ENCODE peak calls at places on chromosomes 2 and 18, in four cellular contexts. Z, H, V and R are unnamed samples.

GRCh38 chr2:68918497-68918896 is 34.2 kb downstream of the GKN2 start:
- DNase-seq in Z (peak), H (no peak), V (no peak), R (no peak)

GRCh38 chr2:120776649-120777048 is 41.0 kb downstream of the GLI2 start:
- DNase-seq in Z (no peak), H (peak), V (no peak), R (no peak)

GRCh38 chr2:199310654-199311275 is 147.0 kb downstream of the SATB2 start:
- DNase-seq in Z (no peak), H (no peak), V (no peak), R (no peak)

GRCh38 chr18:79898952-79899608 is 52.4 kb downstream of the SLC66A2 start:
- DNase-seq in Z (no peak), H (no peak), V (no peak), R (no peak)

GRCh38 chr2:46936566-46936965 is 21.0 kb upstream of the MCFD2 start:
- DNase-seq in Z (no peak), H (no peak), V (no peak), R (no peak)

GRCh38 chr2:174842496-174842895 is 78.2 kb upstream of the CHRNA1 start:
- DNase-seq in Z (no peak), H (no peak), V (no peak), R (no peak)

GRCh38 chr2:27663463-27664244 is at the start of the genes SLC4A1AP and SUPT7L:
- DNase-seq in Z (peak), H (peak), V (peak), R (peak)

GRCh38 chr2:173136614-173137013 is 61.0 kb downstream of the MAP3K20 start:
- DNase-seq in Z (no peak), H (no peak), V (no peak), R (no peak)

DNA sequence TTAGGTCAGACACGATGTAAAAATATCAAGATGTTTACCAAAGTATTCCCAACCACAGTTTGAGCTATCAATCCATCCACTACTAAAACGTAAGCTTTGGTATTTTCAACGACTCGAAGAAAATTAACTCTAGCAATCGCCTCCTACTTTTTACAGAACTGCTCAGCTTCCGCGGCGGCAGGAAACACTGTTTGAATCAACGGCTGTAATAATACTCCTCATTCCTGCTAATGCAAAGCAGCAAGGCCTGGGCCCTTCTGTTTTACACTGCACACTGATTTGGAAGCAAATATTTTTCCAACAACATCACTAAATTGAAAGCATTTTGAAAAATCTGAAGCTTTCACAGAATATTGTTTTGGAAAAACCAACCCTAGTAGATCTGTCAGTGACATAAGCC is 261.2 kb downstream of the TXNL1 start:
- DNase-seq in Z (no peak), H (no peak), V (peak), R (no peak)
- H3K4me3 ChIP-seq in Z (no peak), H (no peak), V (peak), R (no peak)

DNA sequence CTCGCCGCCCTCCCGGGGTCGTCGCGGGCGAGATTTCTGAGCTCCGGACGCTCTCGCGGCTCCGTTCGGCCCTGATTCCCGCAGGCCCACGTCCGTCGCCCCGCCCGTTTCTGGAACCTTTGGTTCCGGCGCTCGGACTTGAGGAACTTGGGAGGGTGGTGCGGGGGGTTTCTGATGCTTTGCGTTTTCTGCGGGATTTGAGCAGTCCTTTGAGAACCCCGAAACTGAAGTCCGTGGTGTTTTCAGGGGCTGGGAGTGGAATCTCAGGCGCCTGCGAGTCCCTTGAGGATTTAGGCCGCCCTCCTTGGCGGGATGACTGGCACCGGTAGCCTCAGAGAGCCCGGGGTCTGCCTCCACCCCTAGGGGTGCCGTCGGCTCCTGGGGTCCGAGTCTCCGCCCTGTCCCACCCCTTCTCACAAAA is 336 bp downstream of the THNSL2 start:
- DNase-seq in Z (peak), H (peak), V (peak), R (no peak)
- H3K4me3 ChIP-seq in Z (peak), H (peak), V (peak), R (peak)

DNA sequence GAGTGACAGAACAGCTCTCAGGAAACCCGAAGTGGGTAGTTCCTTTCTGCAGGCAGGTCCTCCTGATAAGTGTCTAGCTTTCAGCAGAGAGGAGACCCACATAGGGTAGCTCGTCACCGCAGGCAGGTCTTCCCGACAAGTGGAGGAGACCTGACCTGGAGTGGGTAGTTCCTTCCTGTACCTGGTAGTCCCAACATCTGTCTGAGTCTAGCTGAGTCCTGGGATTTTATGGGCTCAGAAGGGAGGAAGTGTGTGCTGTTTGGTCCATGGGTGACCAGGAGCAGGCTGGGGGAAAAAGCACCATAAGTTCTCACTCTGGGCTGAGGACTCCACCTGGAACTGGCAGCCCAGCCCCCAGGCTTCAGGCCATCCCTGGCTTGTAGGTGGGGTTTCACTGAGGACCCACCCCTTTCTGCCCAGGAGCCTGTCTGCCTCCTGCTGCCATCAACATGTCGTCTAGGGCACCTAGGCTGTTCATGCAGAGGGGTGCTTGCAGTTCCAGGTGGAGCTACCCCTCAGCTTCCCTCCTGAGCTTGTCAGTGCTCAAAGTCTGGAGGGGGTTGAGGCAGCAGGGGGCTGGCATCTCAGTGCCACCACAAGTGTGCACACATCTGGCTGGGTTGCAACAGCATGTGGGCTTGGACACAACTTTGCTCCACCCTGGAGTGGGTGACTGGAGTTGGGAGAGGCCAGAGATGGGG is 9.4 kb downstream of the DYSF start:
- DNase-seq in Z (no peak), H (peak), V (no peak), R (no peak)
- H3K4me3 ChIP-seq in Z (no peak), H (no peak), V (no peak), R (no peak)

GRCh38 chr2:105085525-105085924 is 47.7 kb downstream of the MRPS9 start:
- DNase-seq in Z (no peak), H (no peak), V (peak), R (no peak)

GRCh38 chr2:105076121-105076520 is 38.3 kb downstream of the MRPS9 start:
- DNase-seq in Z (no peak), H (no peak), V (no peak), R (no peak)

GRCh38 chr2:105082107-105082506 is 44.2 kb downstream of the MRPS9 start:
- DNase-seq in Z (no peak), H (no peak), V (no peak), R (no peak)

GRCh38 chr2:105078906-105079305 is 41.0 kb downstream of the MRPS9 start:
- DNase-seq in Z (no peak), H (no peak), V (peak), R (no peak)

DNA sequence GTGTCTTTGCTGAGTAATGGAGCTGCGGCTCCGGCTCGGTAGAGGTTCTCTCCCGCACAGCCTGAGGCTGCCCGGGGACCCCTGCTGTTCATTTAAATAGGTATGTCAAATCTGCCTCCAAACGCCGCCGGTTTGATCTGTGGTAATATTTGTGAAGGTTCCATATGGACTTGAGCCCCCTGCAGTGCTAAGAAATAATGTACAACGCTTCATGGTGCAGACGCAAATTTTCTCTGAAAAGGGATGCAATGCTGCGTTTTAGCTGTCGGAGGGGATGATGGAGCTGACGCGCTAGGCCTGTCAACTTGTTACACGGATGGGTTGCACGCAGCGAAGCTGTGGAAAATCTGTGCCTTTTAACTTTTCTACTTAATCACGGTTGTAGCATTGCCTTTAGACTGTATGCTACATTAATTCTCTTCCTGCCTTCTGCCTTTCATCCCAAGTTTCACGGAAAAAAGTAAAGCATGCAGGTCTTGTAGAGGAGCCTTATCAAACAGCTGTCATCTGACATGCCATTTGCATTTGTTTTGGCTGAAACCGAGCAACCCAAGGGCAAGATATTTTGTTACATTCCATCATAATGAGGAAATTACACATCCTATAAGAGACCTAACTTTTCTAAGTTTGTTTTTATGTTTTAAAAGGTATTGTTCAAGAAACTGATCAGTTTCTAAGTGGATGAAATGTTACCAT is 43.3 kb downstream of the MRPS9 start:
- DNase-seq in Z (peak), H (peak), V (no peak), R (no peak)
- H3K4me3 ChIP-seq in Z (no peak), H (no peak), V (no peak), R (no peak)

GRCh38 chr2:951224-952006 is 766 bp downstream of the SNTG2 start:
- DNase-seq in Z (peak), H (peak), V (no peak), R (no peak)
- H3K4me3 ChIP-seq in Z (peak), H (peak), V (no peak), R (peak)

GRCh38 chr2:226796840-226797288 is 2.8 kb downstream of the IRS1 start:
- DNase-seq in Z (peak), H (peak), V (peak), R (no peak)
- H3K4me3 ChIP-seq in Z (no peak), H (no peak), V (peak), R (peak)

GRCh38 chr2:98350411-98350810 is 4.2 kb downstream of the CNGA3 start:
- DNase-seq in Z (no peak), H (no peak), V (no peak), R (no peak)

GRCh38 chr2:98348066-98348561 is 1.9 kb downstream of the CNGA3 start:
- DNase-seq in Z (peak), H (peak), V (no peak), R (no peak)

GRCh38 chr2:98343371-98343770 is 2.9 kb upstream of the CNGA3 start:
- DNase-seq in Z (peak), H (no peak), V (no peak), R (no peak)

GRCh38 chr2:98346259-98347236 is at the start of gene CNGA3:
- DNase-seq in Z (peak), H (peak), V (peak), R (no peak)

GRCh38 chr2:98347298-98348065 is 1.2 kb downstream of the CNGA3 start:
- DNase-seq in Z (peak), H (peak), V (no peak), R (no peak)
- H3K4me3 ChIP-seq in Z (no peak), H (no peak), V (no peak), R (no peak)

GRCh38 chr2:224973112-224974016 is 68.9 kb downstream of the DOCK10 start:
- DNase-seq in Z (no peak), H (no peak), V (no peak), R (no peak)

GRCh38 chr2:224971214-224971613 is 71.1 kb downstream of the DOCK10 start:
- DNase-seq in Z (peak), H (peak), V (no peak), R (no peak)

GRCh38 chr2:224982226-224982625 is 60.0 kb downstream of the DOCK10 start:
- DNase-seq in Z (no peak), H (no peak), V (peak), R (no peak)

GRCh38 chr2:224976629-224977525 is 65.4 kb downstream of the DOCK10 start:
- DNase-seq in Z (no peak), H (no peak), V (no peak), R (no peak)
- H3K4me3 ChIP-seq in Z (no peak), H (no peak), V (no peak), R (no peak)

GRCh38 chr2:218422403-218423086 is 3.6 kb downstream of the VIL1 start:
- DNase-seq in Z (no peak), H (no peak), V (no peak), R (no peak)

GRCh38 chr2:218421027-218421426 is 2.1 kb downstream of the VIL1 start:
- DNase-seq in Z (no peak), H (no peak), V (no peak), R (no peak)

GRCh38 chr2:218418321-218418716 is 604 bp upstream of the VIL1 start:
- DNase-seq in Z (no peak), H (no peak), V (no peak), R (no peak)

GRCh38 chr2:218419630-218420216 is 800 bp downstream of the VIL1 start:
- DNase-seq in Z (no peak), H (peak), V (no peak), R (no peak)

DNA sequence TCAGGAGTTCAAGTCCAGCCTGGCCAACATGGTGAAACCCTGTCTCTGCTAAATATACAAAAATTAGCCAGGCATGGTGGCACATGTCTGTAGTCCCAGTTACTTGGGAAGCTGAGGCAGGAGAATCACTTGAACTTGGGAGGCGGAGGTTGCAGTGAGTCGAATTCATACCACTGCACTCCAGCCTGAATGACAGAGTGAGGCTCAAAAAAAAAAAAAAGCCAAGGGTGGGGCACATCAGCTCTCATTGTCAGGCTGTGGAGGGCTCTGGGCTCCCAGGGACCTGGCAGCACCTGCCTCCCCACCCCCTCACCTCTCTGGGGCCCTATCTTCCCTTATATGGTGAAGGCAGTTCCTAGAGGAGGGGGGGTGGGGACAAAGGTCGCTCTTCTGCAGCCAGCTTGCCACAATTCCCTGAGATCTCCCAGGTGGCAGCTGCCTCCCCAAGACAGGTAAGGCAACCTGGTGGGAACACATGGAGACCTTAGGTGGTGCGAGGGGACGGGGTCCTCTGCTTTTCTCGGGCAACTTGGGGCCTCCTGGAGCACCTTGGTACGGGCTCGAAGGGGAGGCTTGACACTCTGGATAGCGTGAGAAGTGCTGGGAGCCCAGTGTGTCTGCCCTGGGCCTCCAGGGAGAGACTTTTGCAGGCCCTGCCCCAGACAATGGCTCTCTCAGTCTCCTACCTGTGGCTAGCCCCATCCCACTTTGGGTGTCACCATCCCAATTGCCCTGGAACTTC is at the start of gene VIL1:
- DNase-seq in Z (peak), H (peak), V (no peak), R (no peak)
- H3K4me3 ChIP-seq in Z (no peak), H (peak), V (no peak), R (no peak)